ENCODE peak calls at places on chromosomes 16 and 17, in five cellular contexts. One of them, this sample, is unnamed.
A peak's percentile ranks its signal among the peaks of the same experiment; 100 is the strongest.

GRCh38 chr17:10631048-10631700 is 25.9 kb downstream of the MYH3 start:
- DNase-seq in GM12878: no peak
- DNase-seq in HepG2: no peak
- DNase-seq in K562: peak; percentile 44
- DNase-seq in H1: peak; percentile 85
- DNase-seq in this sample: peak; percentile 43

GRCh38 chr17:82414548-82415281 is 3.4 kb upstream of the HEXD start:
- DNase-seq in GM12878: no peak
- DNase-seq in HepG2: peak; percentile 40
- DNase-seq in K562: peak; percentile 83
- DNase-seq in H1: peak; percentile 94
- DNase-seq in this sample: peak; percentile 86

GRCh38 chr16:66844009-66844341 is 239 bp upstream of the CA7 start:
- DNase-seq in GM12878: no peak
- DNase-seq in HepG2: no peak
- DNase-seq in K562: no peak
- DNase-seq in H1: no peak
- DNase-seq in this sample: no peak

GRCh38 chr16:19375561-19376158 is 42.0 kb upstream of the TMC5 start:
- DNase-seq in GM12878: peak; percentile 28
- DNase-seq in HepG2: peak; percentile 60
- DNase-seq in K562: peak; percentile 65
- DNase-seq in H1: no peak
- DNase-seq in this sample: peak; percentile 70

GRCh38 chr17:68011199-68011665 is 15.0 kb upstream of the C17orf58 start:
- DNase-seq in GM12878: no peak
- DNase-seq in HepG2: peak; percentile 39
- DNase-seq in K562: peak; percentile 84
- DNase-seq in H1: peak; percentile 92
- DNase-seq in this sample: peak; percentile 66

GRCh38 chr17:1179635-1180433 is at the start of gene ABR:
- DNase-seq in GM12878: no peak
- DNase-seq in HepG2: no peak
- DNase-seq in K562: peak; percentile 16
- DNase-seq in H1: peak; percentile 82
- DNase-seq in this sample: no peak

GRCh38 chr17:35744830-35745229 is 8.2 kb downstream of the GAS2L2 start:
- DNase-seq in GM12878: no peak
- DNase-seq in HepG2: no peak
- DNase-seq in K562: no peak
- DNase-seq in H1: no peak
- DNase-seq in this sample: no peak

GRCh38 chr17:56833812-56834379 is at the start of the genes C17orf67 and DGKE:
- DNase-seq in GM12878: peak; percentile 72
- DNase-seq in HepG2: peak; percentile 86
- DNase-seq in K562: peak; percentile 96
- DNase-seq in H1: peak; percentile 98
- DNase-seq in this sample: peak; percentile 97

GRCh38 chr17:73335591-73336503 is 24.0 kb upstream of the CDC42EP4 start:
- DNase-seq in GM12878: no peak
- DNase-seq in HepG2: no peak
- DNase-seq in K562: no peak
- DNase-seq in H1: no peak
- DNase-seq in this sample: no peak

GRCh38 chr17:31289790-31290189 is 7.2 kb downstream of the OMG start:
- DNase-seq in GM12878: no peak
- DNase-seq in HepG2: no peak
- DNase-seq in K562: no peak
- DNase-seq in H1: no peak
- DNase-seq in this sample: no peak

GRCh38 chr16:71572497-71573116 is 4.3 kb downstream of the TAT start:
- DNase-seq in GM12878: no peak
- DNase-seq in HepG2: peak; percentile 97
- DNase-seq in K562: no peak
- DNase-seq in H1: no peak
- DNase-seq in this sample: peak; percentile 60

GRCh38 chr17:76721463-76721862 is 4.9 kb downstream of the JMJD6 start:
- DNase-seq in GM12878: no peak
- DNase-seq in HepG2: no peak
- DNase-seq in K562: no peak
- DNase-seq in H1: no peak
- DNase-seq in this sample: no peak

GRCh38 chr17:17749025-17749772 is 67.9 kb downstream of the RAI1 start:
- DNase-seq in GM12878: no peak
- DNase-seq in HepG2: no peak
- DNase-seq in K562: no peak
- DNase-seq in H1: peak; percentile 65
- DNase-seq in this sample: no peak

GRCh38 chr17:15957206-15957605 is 12.3 kb downstream of the ADORA2B start:
- DNase-seq in GM12878: no peak
- DNase-seq in HepG2: no peak
- DNase-seq in K562: no peak
- DNase-seq in H1: no peak
- DNase-seq in this sample: no peak

GRCh38 chr17:15954222-15954621 is 9.3 kb downstream of the ADORA2B start:
- DNase-seq in GM12878: no peak
- DNase-seq in HepG2: no peak
- DNase-seq in K562: no peak
- DNase-seq in H1: no peak
- DNase-seq in this sample: peak; percentile 47

GRCh38 chr17:15957608-15958307 is 12.8 kb downstream of the ADORA2B start:
- DNase-seq in GM12878: no peak
- DNase-seq in HepG2: no peak
- DNase-seq in K562: no peak
- DNase-seq in H1: no peak
- DNase-seq in this sample: no peak

GRCh38 chr17:15958484-15958854 is 13.5 kb downstream of the ADORA2B start:
- DNase-seq in GM12878: no peak
- DNase-seq in HepG2: no peak
- DNase-seq in K562: no peak
- DNase-seq in H1: no peak
- DNase-seq in this sample: no peak

DNA sequence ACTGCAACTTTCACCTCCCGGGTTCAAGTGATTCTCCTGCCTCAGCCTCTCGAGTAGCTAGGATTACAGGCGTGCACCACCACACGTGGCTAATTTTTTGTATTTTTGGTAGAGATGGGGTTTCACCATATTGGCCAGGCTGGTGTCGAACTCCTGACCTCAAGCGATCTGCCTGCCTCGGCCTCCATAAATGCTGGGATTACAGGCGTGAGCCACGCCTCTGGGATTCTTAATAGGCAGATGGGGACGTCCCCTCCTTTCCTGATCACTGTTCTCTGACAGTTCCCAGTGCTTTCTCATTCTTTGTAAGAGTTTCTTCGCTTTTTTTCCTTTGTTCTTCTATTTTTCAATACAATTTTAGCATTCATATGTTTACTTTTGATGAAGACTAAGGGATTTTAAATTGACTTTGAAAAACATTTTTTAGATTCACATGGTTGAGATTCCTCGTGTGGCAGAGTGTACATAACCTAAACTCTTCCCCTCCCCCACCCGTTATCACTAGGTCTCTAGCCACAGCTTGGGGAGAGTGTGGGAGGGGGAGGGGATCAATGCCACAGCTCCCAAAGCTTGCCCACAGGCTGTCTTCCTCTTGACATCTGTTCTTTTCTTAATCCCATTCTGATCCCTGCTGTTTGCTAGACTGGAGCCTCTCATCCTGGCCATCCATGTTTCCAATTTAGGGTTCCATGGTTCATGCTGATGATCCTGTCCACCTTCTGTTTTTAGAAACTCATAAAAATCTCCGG is 11.0 kb downstream of the ADORA2B start:
- DNase-seq in GM12878: no peak
- DNase-seq in HepG2: no peak
- DNase-seq in K562: peak; percentile 78
- DNase-seq in H1: no peak
- DNase-seq in this sample: no peak
- TF ChIP-seq CTCF in GM12878: no peak
- TF ChIP-seq CTCF in HepG2: no peak
- TF ChIP-seq CTCF in K562: no peak
- TF ChIP-seq CTCF in H1: no peak
- TF ChIP-seq CTCF in this sample: no peak

DNA sequence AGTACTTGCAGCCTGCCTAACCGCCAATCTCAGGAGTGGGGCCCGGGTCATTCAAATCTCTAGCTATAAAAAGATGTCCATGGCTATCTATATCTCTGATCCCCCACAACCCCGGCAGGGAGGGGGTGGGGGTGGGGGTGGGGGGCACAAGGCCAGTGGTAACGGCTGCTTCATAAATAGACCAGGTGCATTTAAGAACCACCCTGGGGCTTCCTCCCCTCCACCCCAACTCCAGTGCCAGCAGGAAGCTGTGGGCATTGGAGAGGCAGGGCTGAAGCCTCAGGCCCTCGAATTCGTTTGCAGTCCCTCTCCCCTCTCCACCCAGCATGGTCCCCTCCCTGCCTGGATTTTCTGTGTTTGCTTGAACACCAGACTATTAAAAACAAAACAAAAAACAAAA is 56.0 kb downstream of the RAP1GAP2 start:
- DNase-seq in GM12878: no peak
- DNase-seq in HepG2: no peak
- DNase-seq in K562: no peak
- DNase-seq in H1: no peak
- DNase-seq in this sample: no peak
- TF ChIP-seq KDM1A in GM12878: no peak
- TF ChIP-seq KDM1A in HepG2: no peak
- TF ChIP-seq KDM1A in K562: no peak
- TF ChIP-seq KDM1A in H1: no peak
- TF ChIP-seq KDM1A in this sample: no peak

GRCh38 chr17:42016952-42017865 is at the start of gene DNAJC7:
- DNase-seq in GM12878: peak; percentile 53
- DNase-seq in HepG2: peak; percentile 91
- DNase-seq in K562: peak; percentile 95
- DNase-seq in H1: peak; percentile 88
- DNase-seq in this sample: peak; percentile 96
- TF ChIP-seq CTCF in GM12878: no peak
- TF ChIP-seq CTCF in HepG2: peak; percentile 76
- TF ChIP-seq CTCF in K562: no peak
- TF ChIP-seq CTCF in H1: no peak
- TF ChIP-seq CTCF in this sample: no peak

GRCh38 chr17:28416703-28417311 is 10.8 kb upstream of the SLC46A1 start:
- DNase-seq in GM12878: no peak
- DNase-seq in HepG2: peak; percentile 87
- DNase-seq in K562: peak; percentile 78
- DNase-seq in H1: peak; percentile 75
- DNase-seq in this sample: peak; percentile 73
- TF ChIP-seq KDM1A in GM12878: no peak
- TF ChIP-seq KDM1A in HepG2: no peak
- TF ChIP-seq KDM1A in K562: no peak
- TF ChIP-seq KDM1A in H1: no peak
- TF ChIP-seq KDM1A in this sample: no peak

GRCh38 chr16:24275413-24275812 is 19.3 kb downstream of the CACNG3 start:
- DNase-seq in GM12878: no peak
- DNase-seq in HepG2: no peak
- DNase-seq in K562: no peak
- DNase-seq in H1: no peak
- DNase-seq in this sample: no peak
- TF ChIP-seq CTCF in GM12878: no peak
- TF ChIP-seq CTCF in HepG2: no peak
- TF ChIP-seq CTCF in K562: no peak
- TF ChIP-seq CTCF in H1: no peak
- TF ChIP-seq CTCF in this sample: no peak

This sample was measured in A549.